ENCODE peak calls at places on chromosome 12, in nine cellular contexts. One of them, this sample, is unnamed.

GRCh38 chr12:90126125-90126524 is 417.5 kb upstream of the ATP2B1 start:
- DNase-seq in lower lobe of right lung: no peak
- DNase-seq in body of pancreas: no peak
- DNase-seq in kidney: no peak
- DNase-seq in A549: no peak
- DNase-seq in tibial nerve: no peak
- DNase-seq in ovary: no peak
- DNase-seq in HL-60: no peak
- DNase-seq in fibroblast of lung: no peak
- DNase-seq in this sample: no peak

GRCh38 chr12:47066278-47067048 is 13.0 kb upstream of the PCED1B start:
- DNase-seq in lower lobe of right lung: no peak
- DNase-seq in body of pancreas: peak
- DNase-seq in kidney: no peak
- DNase-seq in A549: no peak
- DNase-seq in tibial nerve: no peak
- DNase-seq in ovary: no peak
- DNase-seq in HL-60: no peak
- DNase-seq in fibroblast of lung: peak
- DNase-seq in this sample: no peak

GRCh38 chr12:14613718-14614117 is 46.0 kb upstream of the PLBD1 start:
- DNase-seq in lower lobe of right lung: no peak
- DNase-seq in body of pancreas: no peak
- DNase-seq in kidney: no peak
- DNase-seq in A549: no peak
- DNase-seq in tibial nerve: no peak
- DNase-seq in ovary: no peak
- DNase-seq in HL-60: peak
- DNase-seq in fibroblast of lung: no peak
- DNase-seq in this sample: no peak

GRCh38 chr12:107236824-107237467 is 143.6 kb upstream of the CRY1 start:
- DNase-seq in lower lobe of right lung: no peak
- DNase-seq in body of pancreas: no peak
- DNase-seq in kidney: no peak
- DNase-seq in A549: no peak
- DNase-seq in tibial nerve: no peak
- DNase-seq in ovary: no peak
- DNase-seq in HL-60: no peak
- DNase-seq in fibroblast of lung: no peak
- DNase-seq in this sample: no peak

GRCh38 chr12:49538740-49539403 is at the start of gene KCNH3:
- DNase-seq in lower lobe of right lung: peak
- DNase-seq in body of pancreas: peak
- DNase-seq in kidney: peak
- DNase-seq in A549: peak
- DNase-seq in tibial nerve: peak
- DNase-seq in ovary: peak
- DNase-seq in HL-60: peak
- DNase-seq in fibroblast of lung: peak
- DNase-seq in this sample: peak

GRCh38 chr12:19643635-19644034 is 204.3 kb downstream of the AEBP2 start:
- DNase-seq in lower lobe of right lung: no peak
- DNase-seq in body of pancreas: no peak
- DNase-seq in kidney: no peak
- DNase-seq in A549: peak
- DNase-seq in tibial nerve: no peak
- DNase-seq in ovary: peak
- DNase-seq in HL-60: no peak
- DNase-seq in fibroblast of lung: peak
- DNase-seq in this sample: peak

GRCh38 chr12:123097521-123098084 is 53.3 kb downstream of the PITPNM2 start:
- DNase-seq in lower lobe of right lung: no peak
- DNase-seq in body of pancreas: peak
- DNase-seq in kidney: no peak
- DNase-seq in A549: no peak
- DNase-seq in tibial nerve: peak
- DNase-seq in ovary: peak
- DNase-seq in HL-60: no peak
- DNase-seq in fibroblast of lung: peak
- DNase-seq in this sample: no peak

GRCh38 chr12:81758421-81759214 is 532 bp downstream of the PPFIA2 start:
- DNase-seq in lower lobe of right lung: no peak
- DNase-seq in body of pancreas: no peak
- DNase-seq in kidney: peak
- DNase-seq in A549: no peak
- DNase-seq in tibial nerve: no peak
- DNase-seq in ovary: peak
- DNase-seq in HL-60: no peak
- DNase-seq in fibroblast of lung: peak
- DNase-seq in this sample: peak

GRCh38 chr12:52532636-52533035 is 12.4 kb upstream of the KRT5 start:
- DNase-seq in lower lobe of right lung: no peak
- DNase-seq in body of pancreas: no peak
- DNase-seq in kidney: no peak
- DNase-seq in A549: no peak
- DNase-seq in tibial nerve: no peak
- DNase-seq in ovary: no peak
- DNase-seq in HL-60: no peak
- DNase-seq in fibroblast of lung: no peak
- DNase-seq in this sample: no peak

GRCh38 chr12:52327086-52327829 is 6.1 kb upstream of the KRT83 start:
- DNase-seq in lower lobe of right lung: peak
- DNase-seq in body of pancreas: peak
- DNase-seq in kidney: peak
- DNase-seq in A549: peak
- DNase-seq in tibial nerve: peak
- DNase-seq in ovary: no peak
- DNase-seq in HL-60: peak
- DNase-seq in fibroblast of lung: peak
- DNase-seq in this sample: peak

GRCh38 chr12:4450551-4451112 is 5.0 kb upstream of the FGF6 start:
- DNase-seq in lower lobe of right lung: no peak
- DNase-seq in body of pancreas: no peak
- DNase-seq in kidney: no peak
- DNase-seq in A549: no peak
- DNase-seq in tibial nerve: no peak
- DNase-seq in ovary: no peak
- DNase-seq in HL-60: no peak
- DNase-seq in fibroblast of lung: no peak
- DNase-seq in this sample: peak

GRCh38 chr12:4407136-4407535 is 27.6 kb upstream of the FGF23 start:
- DNase-seq in lower lobe of right lung: no peak
- DNase-seq in body of pancreas: no peak
- DNase-seq in kidney: no peak
- DNase-seq in A549: no peak
- DNase-seq in tibial nerve: no peak
- DNase-seq in ovary: no peak
- DNase-seq in HL-60: no peak
- DNase-seq in fibroblast of lung: no peak
- DNase-seq in this sample: no peak

GRCh38 chr12:29782821-29783772 is 645 bp downstream of the TMTC1 start:
- DNase-seq in lower lobe of right lung: peak
- DNase-seq in body of pancreas: peak
- DNase-seq in kidney: peak
- DNase-seq in A549: no peak
- DNase-seq in tibial nerve: peak
- DNase-seq in ovary: peak
- DNase-seq in HL-60: no peak
- DNase-seq in fibroblast of lung: peak
- DNase-seq in this sample: peak

GRCh38 chr12:84862190-84862589 is 50.4 kb downstream of the SLC6A15 start:
- DNase-seq in lower lobe of right lung: no peak
- DNase-seq in body of pancreas: no peak
- DNase-seq in kidney: no peak
- DNase-seq in A549: no peak
- DNase-seq in tibial nerve: no peak
- DNase-seq in ovary: no peak
- DNase-seq in HL-60: no peak
- DNase-seq in fibroblast of lung: no peak
- DNase-seq in this sample: no peak

GRCh38 chr12:132578826-132579225 is 31.6 kb downstream of the LRCOL1 start:
- DNase-seq in lower lobe of right lung: no peak
- DNase-seq in body of pancreas: no peak
- DNase-seq in kidney: no peak
- DNase-seq in A549: no peak
- DNase-seq in tibial nerve: no peak
- DNase-seq in ovary: no peak
- DNase-seq in HL-60: no peak
- DNase-seq in fibroblast of lung: no peak
- DNase-seq in this sample: no peak

DNA sequence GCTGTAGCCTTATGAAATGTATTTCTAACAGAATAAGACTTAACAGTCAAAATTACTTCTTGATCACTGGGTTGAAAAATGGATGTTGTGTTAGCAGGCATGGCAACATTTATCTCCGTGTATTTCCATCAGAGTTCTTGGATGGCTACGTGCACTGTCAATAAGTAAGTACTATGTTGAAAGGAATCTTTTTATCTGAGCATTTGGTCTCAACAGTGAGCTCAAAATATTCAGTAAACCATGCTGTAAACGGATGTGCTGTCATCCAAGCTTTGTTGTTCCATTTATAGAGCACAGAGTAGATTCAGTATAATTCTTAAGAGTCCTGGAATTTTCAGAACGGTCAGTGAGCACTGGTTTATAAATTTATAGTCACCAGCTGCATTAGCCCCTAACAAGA is 15.5 kb downstream of the SCAF11 start:
- DNase-seq in lower lobe of right lung: no peak
- DNase-seq in body of pancreas: no peak
- DNase-seq in kidney: no peak
- DNase-seq in A549: no peak
- DNase-seq in tibial nerve: no peak
- DNase-seq in ovary: no peak
- DNase-seq in HL-60: no peak
- DNase-seq in fibroblast of lung: no peak
- DNase-seq in this sample: no peak
- H3K27ac ChIP-seq in lower lobe of right lung: no peak
- H3K27ac ChIP-seq in body of pancreas: no peak
- H3K27ac ChIP-seq in kidney: no peak
- H3K27ac ChIP-seq in A549: no peak
- H3K27ac ChIP-seq in tibial nerve: no peak
- H3K27ac ChIP-seq in ovary: no peak
- H3K27ac ChIP-seq in HL-60: no peak
- H3K27ac ChIP-seq in fibroblast of lung: no peak
- H3K27ac ChIP-seq in this sample: peak

DNA sequence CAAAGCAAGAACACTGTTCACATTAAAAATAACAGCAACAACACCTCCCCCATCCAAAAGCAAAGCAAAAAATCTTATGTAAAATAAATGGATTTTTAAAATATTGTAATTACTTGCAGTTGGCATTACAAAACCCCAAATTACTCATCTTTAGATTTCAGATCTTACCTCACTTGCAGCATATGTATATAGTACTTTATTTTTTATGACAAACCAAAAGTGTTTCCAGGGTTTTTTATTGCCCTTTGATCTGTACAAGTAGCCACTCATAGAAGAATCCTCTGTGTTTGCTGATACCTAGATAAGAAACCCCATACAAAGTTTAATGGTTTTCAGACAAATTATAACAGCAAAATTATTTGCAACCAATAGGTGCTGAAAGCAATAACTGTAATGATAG is 12.2 kb upstream of the NR2C1 start:
- DNase-seq in lower lobe of right lung: no peak
- DNase-seq in body of pancreas: no peak
- DNase-seq in kidney: no peak
- DNase-seq in A549: no peak
- DNase-seq in tibial nerve: no peak
- DNase-seq in ovary: no peak
- DNase-seq in HL-60: no peak
- DNase-seq in fibroblast of lung: no peak
- DNase-seq in this sample: no peak
- H3K27ac ChIP-seq in lower lobe of right lung: no peak
- H3K27ac ChIP-seq in body of pancreas: no peak
- H3K27ac ChIP-seq in kidney: no peak
- H3K27ac ChIP-seq in A549: no peak
- H3K27ac ChIP-seq in tibial nerve: no peak
- H3K27ac ChIP-seq in ovary: no peak
- H3K27ac ChIP-seq in HL-60: no peak
- H3K27ac ChIP-seq in fibroblast of lung: no peak
- H3K27ac ChIP-seq in this sample: no peak

GRCh38 chr12:65867428-65867827 is 43.1 kb downstream of the HMGA2 start:
- DNase-seq in lower lobe of right lung: no peak
- DNase-seq in body of pancreas: no peak
- DNase-seq in kidney: no peak
- DNase-seq in A549: no peak
- DNase-seq in tibial nerve: no peak
- DNase-seq in ovary: no peak
- DNase-seq in HL-60: no peak
- DNase-seq in fibroblast of lung: peak
- DNase-seq in this sample: no peak
- H3K27ac ChIP-seq in lower lobe of right lung: no peak
- H3K27ac ChIP-seq in body of pancreas: no peak
- H3K27ac ChIP-seq in kidney: no peak
- H3K27ac ChIP-seq in A549: no peak
- H3K27ac ChIP-seq in tibial nerve: peak
- H3K27ac ChIP-seq in ovary: no peak
- H3K27ac ChIP-seq in HL-60: no peak
- H3K27ac ChIP-seq in fibroblast of lung: no peak
- H3K27ac ChIP-seq in this sample: no peak

GRCh38 chr12:21353948-21354347 is 18.8 kb upstream of the IAPP start:
- DNase-seq in lower lobe of right lung: no peak
- DNase-seq in body of pancreas: no peak
- DNase-seq in kidney: no peak
- DNase-seq in A549: no peak
- DNase-seq in tibial nerve: no peak
- DNase-seq in ovary: no peak
- DNase-seq in HL-60: no peak
- DNase-seq in fibroblast of lung: no peak
- DNase-seq in this sample: no peak

GRCh38 chr12:21354641-21355040 is 18.1 kb upstream of the IAPP start:
- DNase-seq in lower lobe of right lung: no peak
- DNase-seq in body of pancreas: no peak
- DNase-seq in kidney: no peak
- DNase-seq in A549: no peak
- DNase-seq in tibial nerve: no peak
- DNase-seq in ovary: no peak
- DNase-seq in HL-60: no peak
- DNase-seq in fibroblast of lung: no peak
- DNase-seq in this sample: no peak

GRCh38 chr12:21353487-21353886 is 18.8 kb upstream of the SLCO1A2 start:
- DNase-seq in lower lobe of right lung: no peak
- DNase-seq in body of pancreas: no peak
- DNase-seq in kidney: no peak
- DNase-seq in A549: no peak
- DNase-seq in tibial nerve: no peak
- DNase-seq in ovary: no peak
- DNase-seq in HL-60: no peak
- DNase-seq in fibroblast of lung: no peak
- DNase-seq in this sample: no peak

GRCh38 chr12:21346542-21347205 is 12.0 kb upstream of the SLCO1A2 start:
- DNase-seq in lower lobe of right lung: no peak
- DNase-seq in body of pancreas: no peak
- DNase-seq in kidney: no peak
- DNase-seq in A549: no peak
- DNase-seq in tibial nerve: no peak
- DNase-seq in ovary: no peak
- DNase-seq in HL-60: no peak
- DNase-seq in fibroblast of lung: no peak
- DNase-seq in this sample: no peak

DNA sequence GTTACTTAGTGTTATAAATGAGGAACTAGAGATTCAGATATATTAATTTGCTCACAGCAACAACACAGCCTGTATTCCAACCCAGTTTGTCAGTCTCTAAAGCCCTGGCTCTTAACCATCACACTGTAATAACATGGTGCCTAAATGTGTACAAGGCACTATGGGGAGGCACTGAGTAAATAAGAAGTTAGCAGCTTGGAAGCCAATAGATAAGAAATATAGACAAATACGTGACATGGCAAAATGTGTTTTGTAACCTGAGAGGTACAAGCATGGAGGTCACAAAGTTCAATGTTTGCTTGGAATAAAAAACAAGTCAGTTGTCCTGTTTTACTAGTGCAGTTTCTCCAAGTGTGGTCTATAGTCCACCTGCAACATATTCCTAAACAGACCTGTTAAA is 16.3 kb upstream of the SLCO1A2 start:
- DNase-seq in lower lobe of right lung: no peak
- DNase-seq in body of pancreas: peak
- DNase-seq in kidney: no peak
- DNase-seq in A549: no peak
- DNase-seq in tibial nerve: no peak
- DNase-seq in ovary: no peak
- DNase-seq in HL-60: no peak
- DNase-seq in fibroblast of lung: no peak
- DNase-seq in this sample: no peak
- H3K27ac ChIP-seq in lower lobe of right lung: no peak
- H3K27ac ChIP-seq in body of pancreas: no peak
- H3K27ac ChIP-seq in kidney: no peak
- H3K27ac ChIP-seq in A549: no peak
- H3K27ac ChIP-seq in tibial nerve: no peak
- H3K27ac ChIP-seq in ovary: no peak
- H3K27ac ChIP-seq in HL-60: no peak
- H3K27ac ChIP-seq in fibroblast of lung: no peak
- H3K27ac ChIP-seq in this sample: no peak

This sample was measured in cardiac muscle cell.